ENCODE peak calls at places on chromosome 19, in ten cellular contexts. One of them, this sample, is unnamed.

GRCh38 chr19:33175886-33176669 is 18.1 kb upstream of the LRP3 start:
- DNase-seq in stimulated activated CD4-positive, alpha-beta T cell treated with anti-CD3 and anti-CD28 coated beads, Interleukin-15, amount 100 ng/mL, for 24 hours: peak
- DNase-seq in mammary epithelial cell: peak
- DNase-seq in stimulated activated CD8-positive, alpha-beta memory T cell treated with anti-CD3 and anti-CD28 coated beads, Interleukin-4, amount 100 ng/mL, for 1 hour: no peak
- DNase-seq in NCI-H2029 treated with DMSO at 0.1 percent for 48 hours: no peak
- DNase-seq in AML-193: no peak
- DNase-seq in HT-29: peak
- DNase-seq in fibroblast of lung: peak
- DNase-seq in endothelial cell: no peak
- DNase-seq in cardiac fibroblast: peak
- DNase-seq in this sample: no peak

GRCh38 chr19:29841559-29842367 is 30.0 kb downstream of the CCNE1 start:
- DNase-seq in stimulated activated CD4-positive, alpha-beta T cell treated with anti-CD3 and anti-CD28 coated beads, Interleukin-15, amount 100 ng/mL, for 24 hours: no peak
- DNase-seq in mammary epithelial cell: peak
- DNase-seq in stimulated activated CD8-positive, alpha-beta memory T cell treated with anti-CD3 and anti-CD28 coated beads, Interleukin-4, amount 100 ng/mL, for 1 hour: no peak
- DNase-seq in NCI-H2029 treated with DMSO at 0.1 percent for 48 hours: no peak
- DNase-seq in AML-193: no peak
- DNase-seq in HT-29: peak
- DNase-seq in fibroblast of lung: no peak
- DNase-seq in endothelial cell: no peak
- DNase-seq in cardiac fibroblast: peak
- DNase-seq in this sample: no peak

GRCh38 chr19:36488118-36488815 is 1.1 kb downstream of the ZNF566 start:
- DNase-seq in stimulated activated CD4-positive, alpha-beta T cell treated with anti-CD3 and anti-CD28 coated beads, Interleukin-15, amount 100 ng/mL, for 24 hours: peak
- DNase-seq in mammary epithelial cell: no peak
- DNase-seq in stimulated activated CD8-positive, alpha-beta memory T cell treated with anti-CD3 and anti-CD28 coated beads, Interleukin-4, amount 100 ng/mL, for 1 hour: no peak
- DNase-seq in NCI-H2029 treated with DMSO at 0.1 percent for 48 hours: no peak
- DNase-seq in AML-193: no peak
- DNase-seq in HT-29: no peak
- DNase-seq in fibroblast of lung: peak
- DNase-seq in endothelial cell: no peak
- DNase-seq in cardiac fibroblast: no peak
- DNase-seq in this sample: no peak

GRCh38 chr19:43470288-43470687 is 4.9 kb upstream of the LYPD3 start:
- DNase-seq in stimulated activated CD4-positive, alpha-beta T cell treated with anti-CD3 and anti-CD28 coated beads, Interleukin-15, amount 100 ng/mL, for 24 hours: peak
- DNase-seq in mammary epithelial cell: peak
- DNase-seq in stimulated activated CD8-positive, alpha-beta memory T cell treated with anti-CD3 and anti-CD28 coated beads, Interleukin-4, amount 100 ng/mL, for 1 hour: no peak
- DNase-seq in NCI-H2029 treated with DMSO at 0.1 percent for 48 hours: no peak
- DNase-seq in AML-193: no peak
- DNase-seq in HT-29: no peak
- DNase-seq in fibroblast of lung: peak
- DNase-seq in endothelial cell: no peak
- DNase-seq in cardiac fibroblast: no peak
- DNase-seq in this sample: no peak

GRCh38 chr19:17576758-17577532 is 21.5 kb downstream of the COLGALT1 start:
- DNase-seq in stimulated activated CD4-positive, alpha-beta T cell treated with anti-CD3 and anti-CD28 coated beads, Interleukin-15, amount 100 ng/mL, for 24 hours: peak
- DNase-seq in mammary epithelial cell: peak
- DNase-seq in stimulated activated CD8-positive, alpha-beta memory T cell treated with anti-CD3 and anti-CD28 coated beads, Interleukin-4, amount 100 ng/mL, for 1 hour: no peak
- DNase-seq in NCI-H2029 treated with DMSO at 0.1 percent for 48 hours: no peak
- DNase-seq in AML-193: no peak
- DNase-seq in HT-29: peak
- DNase-seq in fibroblast of lung: peak
- DNase-seq in endothelial cell: no peak
- DNase-seq in cardiac fibroblast: peak
- DNase-seq in this sample: no peak

GRCh38 chr19:39502640-39503417 is 4.1 kb downstream of the DLL3 start:
- DNase-seq in stimulated activated CD4-positive, alpha-beta T cell treated with anti-CD3 and anti-CD28 coated beads, Interleukin-15, amount 100 ng/mL, for 24 hours: peak
- DNase-seq in mammary epithelial cell: peak
- DNase-seq in stimulated activated CD8-positive, alpha-beta memory T cell treated with anti-CD3 and anti-CD28 coated beads, Interleukin-4, amount 100 ng/mL, for 1 hour: peak
- DNase-seq in NCI-H2029 treated with DMSO at 0.1 percent for 48 hours: no peak
- DNase-seq in AML-193: no peak
- DNase-seq in HT-29: peak
- DNase-seq in fibroblast of lung: peak
- DNase-seq in endothelial cell: peak
- DNase-seq in cardiac fibroblast: peak
- DNase-seq in this sample: peak

GRCh38 chr19:31152906-31153305 is 196.3 kb downstream of the TSHZ3 start:
- DNase-seq in stimulated activated CD4-positive, alpha-beta T cell treated with anti-CD3 and anti-CD28 coated beads, Interleukin-15, amount 100 ng/mL, for 24 hours: no peak
- DNase-seq in mammary epithelial cell: peak
- DNase-seq in stimulated activated CD8-positive, alpha-beta memory T cell treated with anti-CD3 and anti-CD28 coated beads, Interleukin-4, amount 100 ng/mL, for 1 hour: no peak
- DNase-seq in NCI-H2029 treated with DMSO at 0.1 percent for 48 hours: no peak
- DNase-seq in AML-193: no peak
- DNase-seq in HT-29: no peak
- DNase-seq in fibroblast of lung: no peak
- DNase-seq in endothelial cell: no peak
- DNase-seq in cardiac fibroblast: no peak
- DNase-seq in this sample: no peak

GRCh38 chr19:19619849-19620210 is 1.3 kb upstream of the PBX4 start:
- DNase-seq in stimulated activated CD4-positive, alpha-beta T cell treated with anti-CD3 and anti-CD28 coated beads, Interleukin-15, amount 100 ng/mL, for 24 hours: no peak
- DNase-seq in mammary epithelial cell: no peak
- DNase-seq in stimulated activated CD8-positive, alpha-beta memory T cell treated with anti-CD3 and anti-CD28 coated beads, Interleukin-4, amount 100 ng/mL, for 1 hour: no peak
- DNase-seq in NCI-H2029 treated with DMSO at 0.1 percent for 48 hours: no peak
- DNase-seq in AML-193: no peak
- DNase-seq in HT-29: no peak
- DNase-seq in fibroblast of lung: no peak
- DNase-seq in endothelial cell: no peak
- DNase-seq in cardiac fibroblast: no peak
- DNase-seq in this sample: no peak

GRCh38 chr19:47619763-47620162 is 10.8 kb downstream of the BICRA start:
- DNase-seq in stimulated activated CD4-positive, alpha-beta T cell treated with anti-CD3 and anti-CD28 coated beads, Interleukin-15, amount 100 ng/mL, for 24 hours: no peak
- DNase-seq in mammary epithelial cell: no peak
- DNase-seq in stimulated activated CD8-positive, alpha-beta memory T cell treated with anti-CD3 and anti-CD28 coated beads, Interleukin-4, amount 100 ng/mL, for 1 hour: no peak
- DNase-seq in NCI-H2029 treated with DMSO at 0.1 percent for 48 hours: no peak
- DNase-seq in AML-193: no peak
- DNase-seq in HT-29: no peak
- DNase-seq in fibroblast of lung: no peak
- DNase-seq in endothelial cell: no peak
- DNase-seq in cardiac fibroblast: no peak
- DNase-seq in this sample: peak

GRCh38 chr19:18377026-18377425 is 8.9 kb upstream of the GDF15 start:
- DNase-seq in stimulated activated CD4-positive, alpha-beta T cell treated with anti-CD3 and anti-CD28 coated beads, Interleukin-15, amount 100 ng/mL, for 24 hours: no peak
- DNase-seq in mammary epithelial cell: no peak
- DNase-seq in stimulated activated CD8-positive, alpha-beta memory T cell treated with anti-CD3 and anti-CD28 coated beads, Interleukin-4, amount 100 ng/mL, for 1 hour: no peak
- DNase-seq in NCI-H2029 treated with DMSO at 0.1 percent for 48 hours: no peak
- DNase-seq in AML-193: no peak
- DNase-seq in HT-29: peak
- DNase-seq in fibroblast of lung: no peak
- DNase-seq in endothelial cell: no peak
- DNase-seq in cardiac fibroblast: no peak
- DNase-seq in this sample: no peak

GRCh38 chr19:16334421-16334820 is 9.8 kb downstream of the KLF2 start:
- DNase-seq in stimulated activated CD4-positive, alpha-beta T cell treated with anti-CD3 and anti-CD28 coated beads, Interleukin-15, amount 100 ng/mL, for 24 hours: no peak
- DNase-seq in mammary epithelial cell: no peak
- DNase-seq in stimulated activated CD8-positive, alpha-beta memory T cell treated with anti-CD3 and anti-CD28 coated beads, Interleukin-4, amount 100 ng/mL, for 1 hour: no peak
- DNase-seq in NCI-H2029 treated with DMSO at 0.1 percent for 48 hours: no peak
- DNase-seq in AML-193: no peak
- DNase-seq in HT-29: no peak
- DNase-seq in fibroblast of lung: no peak
- DNase-seq in endothelial cell: no peak
- DNase-seq in cardiac fibroblast: no peak
- DNase-seq in this sample: no peak

GRCh38 chr19:7507884-7508283 is 8.0 kb upstream of the ZNF358 start:
- DNase-seq in stimulated activated CD4-positive, alpha-beta T cell treated with anti-CD3 and anti-CD28 coated beads, Interleukin-15, amount 100 ng/mL, for 24 hours: peak
- DNase-seq in mammary epithelial cell: peak
- DNase-seq in stimulated activated CD8-positive, alpha-beta memory T cell treated with anti-CD3 and anti-CD28 coated beads, Interleukin-4, amount 100 ng/mL, for 1 hour: no peak
- DNase-seq in NCI-H2029 treated with DMSO at 0.1 percent for 48 hours: peak
- DNase-seq in AML-193: no peak
- DNase-seq in HT-29: peak
- DNase-seq in fibroblast of lung: peak
- DNase-seq in endothelial cell: no peak
- DNase-seq in cardiac fibroblast: peak
- DNase-seq in this sample: no peak

GRCh38 chr19:12985049-12985776 is 10.1 kb upstream of the NFIX start:
- DNase-seq in stimulated activated CD4-positive, alpha-beta T cell treated with anti-CD3 and anti-CD28 coated beads, Interleukin-15, amount 100 ng/mL, for 24 hours: no peak
- DNase-seq in mammary epithelial cell: peak
- DNase-seq in stimulated activated CD8-positive, alpha-beta memory T cell treated with anti-CD3 and anti-CD28 coated beads, Interleukin-4, amount 100 ng/mL, for 1 hour: peak
- DNase-seq in NCI-H2029 treated with DMSO at 0.1 percent for 48 hours: no peak
- DNase-seq in AML-193: no peak
- DNase-seq in HT-29: peak
- DNase-seq in fibroblast of lung: peak
- DNase-seq in endothelial cell: no peak
- DNase-seq in cardiac fibroblast: peak
- DNase-seq in this sample: no peak

GRCh38 chr19:18183529-18183928 is 9.5 kb upstream of the MPV17L2 start:
- DNase-seq in stimulated activated CD4-positive, alpha-beta T cell treated with anti-CD3 and anti-CD28 coated beads, Interleukin-15, amount 100 ng/mL, for 24 hours: no peak
- DNase-seq in mammary epithelial cell: no peak
- DNase-seq in stimulated activated CD8-positive, alpha-beta memory T cell treated with anti-CD3 and anti-CD28 coated beads, Interleukin-4, amount 100 ng/mL, for 1 hour: no peak
- DNase-seq in NCI-H2029 treated with DMSO at 0.1 percent for 48 hours: no peak
- DNase-seq in AML-193: no peak
- DNase-seq in HT-29: no peak
- DNase-seq in fibroblast of lung: no peak
- DNase-seq in endothelial cell: no peak
- DNase-seq in cardiac fibroblast: no peak
- DNase-seq in this sample: no peak

GRCh38 chr19:10339380-10339960 is at the start of gene ICAM3:
- DNase-seq in stimulated activated CD4-positive, alpha-beta T cell treated with anti-CD3 and anti-CD28 coated beads, Interleukin-15, amount 100 ng/mL, for 24 hours: peak
- DNase-seq in mammary epithelial cell: no peak
- DNase-seq in stimulated activated CD8-positive, alpha-beta memory T cell treated with anti-CD3 and anti-CD28 coated beads, Interleukin-4, amount 100 ng/mL, for 1 hour: peak
- DNase-seq in NCI-H2029 treated with DMSO at 0.1 percent for 48 hours: no peak
- DNase-seq in AML-193: peak
- DNase-seq in HT-29: no peak
- DNase-seq in fibroblast of lung: no peak
- DNase-seq in endothelial cell: no peak
- DNase-seq in cardiac fibroblast: no peak
- DNase-seq in this sample: no peak

GRCh38 chr19:18915639-18916038 is 3.5 kb downstream of the COPE start:
- DNase-seq in stimulated activated CD4-positive, alpha-beta T cell treated with anti-CD3 and anti-CD28 coated beads, Interleukin-15, amount 100 ng/mL, for 24 hours: peak
- DNase-seq in mammary epithelial cell: peak
- DNase-seq in stimulated activated CD8-positive, alpha-beta memory T cell treated with anti-CD3 and anti-CD28 coated beads, Interleukin-4, amount 100 ng/mL, for 1 hour: no peak
- DNase-seq in NCI-H2029 treated with DMSO at 0.1 percent for 48 hours: no peak
- DNase-seq in AML-193: peak
- DNase-seq in HT-29: peak
- DNase-seq in fibroblast of lung: peak
- DNase-seq in endothelial cell: peak
- DNase-seq in cardiac fibroblast: peak
- DNase-seq in this sample: no peak

GRCh38 chr19:459724-460511 is 915 bp downstream of the SHC2 start:
- DNase-seq in stimulated activated CD4-positive, alpha-beta T cell treated with anti-CD3 and anti-CD28 coated beads, Interleukin-15, amount 100 ng/mL, for 24 hours: peak
- DNase-seq in mammary epithelial cell: no peak
- DNase-seq in stimulated activated CD8-positive, alpha-beta memory T cell treated with anti-CD3 and anti-CD28 coated beads, Interleukin-4, amount 100 ng/mL, for 1 hour: no peak
- DNase-seq in NCI-H2029 treated with DMSO at 0.1 percent for 48 hours: peak
- DNase-seq in AML-193: no peak
- DNase-seq in HT-29: peak
- DNase-seq in fibroblast of lung: peak
- DNase-seq in endothelial cell: peak
- DNase-seq in cardiac fibroblast: peak
- DNase-seq in this sample: peak

GRCh38 chr19:8302357-8302691 is 5.8 kb downstream of the CD320 start:
- DNase-seq in stimulated activated CD4-positive, alpha-beta T cell treated with anti-CD3 and anti-CD28 coated beads, Interleukin-15, amount 100 ng/mL, for 24 hours: peak
- DNase-seq in mammary epithelial cell: no peak
- DNase-seq in stimulated activated CD8-positive, alpha-beta memory T cell treated with anti-CD3 and anti-CD28 coated beads, Interleukin-4, amount 100 ng/mL, for 1 hour: no peak
- DNase-seq in NCI-H2029 treated with DMSO at 0.1 percent for 48 hours: no peak
- DNase-seq in AML-193: no peak
- DNase-seq in HT-29: peak
- DNase-seq in fibroblast of lung: no peak
- DNase-seq in endothelial cell: peak
- DNase-seq in cardiac fibroblast: no peak
- DNase-seq in this sample: peak

GRCh38 chr19:38434549-38435051 is 1.1 kb downstream of the RYR1 start:
- DNase-seq in stimulated activated CD4-positive, alpha-beta T cell treated with anti-CD3 and anti-CD28 coated beads, Interleukin-15, amount 100 ng/mL, for 24 hours: no peak
- DNase-seq in mammary epithelial cell: no peak
- DNase-seq in stimulated activated CD8-positive, alpha-beta memory T cell treated with anti-CD3 and anti-CD28 coated beads, Interleukin-4, amount 100 ng/mL, for 1 hour: no peak
- DNase-seq in NCI-H2029 treated with DMSO at 0.1 percent for 48 hours: no peak
- DNase-seq in AML-193: no peak
- DNase-seq in HT-29: no peak
- DNase-seq in fibroblast of lung: no peak
- DNase-seq in endothelial cell: no peak
- DNase-seq in cardiac fibroblast: no peak
- DNase-seq in this sample: no peak

GRCh38 chr19:49678970-49679831 is 2.1 kb downstream of the PRMT1 start:
- DNase-seq in stimulated activated CD4-positive, alpha-beta T cell treated with anti-CD3 and anti-CD28 coated beads, Interleukin-15, amount 100 ng/mL, for 24 hours: no peak
- DNase-seq in mammary epithelial cell: no peak
- DNase-seq in stimulated activated CD8-positive, alpha-beta memory T cell treated with anti-CD3 and anti-CD28 coated beads, Interleukin-4, amount 100 ng/mL, for 1 hour: no peak
- DNase-seq in NCI-H2029 treated with DMSO at 0.1 percent for 48 hours: peak
- DNase-seq in AML-193: no peak
- DNase-seq in HT-29: no peak
- DNase-seq in fibroblast of lung: no peak
- DNase-seq in endothelial cell: no peak
- DNase-seq in cardiac fibroblast: no peak
- DNase-seq in this sample: no peak

GRCh38 chr19:18999896-19000620 is 33.3 kb downstream of the SUGP2 start:
- DNase-seq in stimulated activated CD4-positive, alpha-beta T cell treated with anti-CD3 and anti-CD28 coated beads, Interleukin-15, amount 100 ng/mL, for 24 hours: no peak
- DNase-seq in mammary epithelial cell: no peak
- DNase-seq in stimulated activated CD8-positive, alpha-beta memory T cell treated with anti-CD3 and anti-CD28 coated beads, Interleukin-4, amount 100 ng/mL, for 1 hour: no peak
- DNase-seq in NCI-H2029 treated with DMSO at 0.1 percent for 48 hours: no peak
- DNase-seq in AML-193: no peak
- DNase-seq in HT-29: no peak
- DNase-seq in fibroblast of lung: no peak
- DNase-seq in endothelial cell: peak
- DNase-seq in cardiac fibroblast: peak
- DNase-seq in this sample: no peak

GRCh38 chr19:3403489-3404323 is 37.3 kb downstream of the NFIC start:
- DNase-seq in stimulated activated CD4-positive, alpha-beta T cell treated with anti-CD3 and anti-CD28 coated beads, Interleukin-15, amount 100 ng/mL, for 24 hours: no peak
- DNase-seq in mammary epithelial cell: peak
- DNase-seq in stimulated activated CD8-positive, alpha-beta memory T cell treated with anti-CD3 and anti-CD28 coated beads, Interleukin-4, amount 100 ng/mL, for 1 hour: no peak
- DNase-seq in NCI-H2029 treated with DMSO at 0.1 percent for 48 hours: no peak
- DNase-seq in AML-193: no peak
- DNase-seq in HT-29: no peak
- DNase-seq in fibroblast of lung: peak
- DNase-seq in endothelial cell: no peak
- DNase-seq in cardiac fibroblast: peak
- DNase-seq in this sample: peak

GRCh38 chr19:41937976-41938375 is 9.7 kb upstream of the ERFL start:
- DNase-seq in stimulated activated CD4-positive, alpha-beta T cell treated with anti-CD3 and anti-CD28 coated beads, Interleukin-15, amount 100 ng/mL, for 24 hours: no peak
- DNase-seq in mammary epithelial cell: no peak
- DNase-seq in stimulated activated CD8-positive, alpha-beta memory T cell treated with anti-CD3 and anti-CD28 coated beads, Interleukin-4, amount 100 ng/mL, for 1 hour: no peak
- DNase-seq in NCI-H2029 treated with DMSO at 0.1 percent for 48 hours: no peak
- DNase-seq in AML-193: no peak
- DNase-seq in HT-29: peak
- DNase-seq in fibroblast of lung: no peak
- DNase-seq in endothelial cell: no peak
- DNase-seq in cardiac fibroblast: no peak
- DNase-seq in this sample: no peak

GRCh38 chr19:18203408-18203862 is 407 bp downstream of the RAB3A start:
- DNase-seq in stimulated activated CD4-positive, alpha-beta T cell treated with anti-CD3 and anti-CD28 coated beads, Interleukin-15, amount 100 ng/mL, for 24 hours: peak
- DNase-seq in mammary epithelial cell: no peak
- DNase-seq in stimulated activated CD8-positive, alpha-beta memory T cell treated with anti-CD3 and anti-CD28 coated beads, Interleukin-4, amount 100 ng/mL, for 1 hour: peak
- DNase-seq in NCI-H2029 treated with DMSO at 0.1 percent for 48 hours: no peak
- DNase-seq in AML-193: no peak
- DNase-seq in HT-29: no peak
- DNase-seq in fibroblast of lung: no peak
- DNase-seq in endothelial cell: peak
- DNase-seq in cardiac fibroblast: peak
- DNase-seq in this sample: no peak

GRCh38 chr19:6464070-6464873 is at the start of gene CRB3:
- DNase-seq in stimulated activated CD4-positive, alpha-beta T cell treated with anti-CD3 and anti-CD28 coated beads, Interleukin-15, amount 100 ng/mL, for 24 hours: peak
- DNase-seq in mammary epithelial cell: peak
- DNase-seq in stimulated activated CD8-positive, alpha-beta memory T cell treated with anti-CD3 and anti-CD28 coated beads, Interleukin-4, amount 100 ng/mL, for 1 hour: peak
- DNase-seq in NCI-H2029 treated with DMSO at 0.1 percent for 48 hours: peak
- DNase-seq in AML-193: no peak
- DNase-seq in HT-29: peak
- DNase-seq in fibroblast of lung: no peak
- DNase-seq in endothelial cell: no peak
- DNase-seq in cardiac fibroblast: no peak
- DNase-seq in this sample: peak

This sample was measured in left lobe of liver.